ENCODE peak calls at places on chromosomes 7 and 10, in eight cellular contexts. One of them, this sample, is unnamed.

GRCh38 chr7:142939226-142939910 is at the start of gene LLCFC1:
- DNase-seq in astrocyte of the spinal cord: no peak
- DNase-seq in activated T-cell treated with anti-CD3 and anti-CD28 coated beads, Interleukin-2, amount 50 U/mL, for 4 hours: no peak
- DNase-seq in GM23248: no peak
- DNase-seq in HTR-8/SVneo: peak
- DNase-seq in GM04504: no peak
- DNase-seq in head of caudate nucleus: no peak
- DNase-seq in activated T-helper 1 cell treated with anti-CD3 and anti-CD28 coated beads, Interleukin-2, amount 50 U/mL, for 16 hours: no peak
- DNase-seq in this sample: no peak

GRCh38 chr10:45488365-45488764 is 114.3 kb downstream of the ALOX5 start:
- DNase-seq in GM23248: no peak
- DNase-seq in astrocyte of the spinal cord: no peak
- DNase-seq in activated T-helper 1 cell treated with anti-CD3 and anti-CD28 coated beads, Interleukin-2, amount 50 U/mL, for 16 hours: no peak
- DNase-seq in HTR-8/SVneo: no peak
- DNase-seq in GM04504: no peak
- DNase-seq in activated T-cell treated with anti-CD3 and anti-CD28 coated beads, Interleukin-2, amount 50 U/mL, for 4 hours: no peak
- DNase-seq in head of caudate nucleus: no peak
- DNase-seq in this sample: no peak

GRCh38 chr10:90849956-90850749 is 7.7 kb downstream of the HTR7 start:
- DNase-seq in GM04504: no peak
- DNase-seq in activated T-cell treated with anti-CD3 and anti-CD28 coated beads, Interleukin-2, amount 50 U/mL, for 4 hours: no peak
- DNase-seq in head of caudate nucleus: no peak
- DNase-seq in astrocyte of the spinal cord: peak
- DNase-seq in HTR-8/SVneo: no peak
- DNase-seq in GM23248: peak
- DNase-seq in activated T-helper 1 cell treated with anti-CD3 and anti-CD28 coated beads, Interleukin-2, amount 50 U/mL, for 16 hours: no peak
- DNase-seq in this sample: no peak

GRCh38 chr10:33157108-33157507 is 177.4 kb downstream of the NRP1 start:
- DNase-seq in GM04504: no peak
- DNase-seq in GM23248: peak
- DNase-seq in activated T-helper 1 cell treated with anti-CD3 and anti-CD28 coated beads, Interleukin-2, amount 50 U/mL, for 16 hours: no peak
- DNase-seq in astrocyte of the spinal cord: peak
- DNase-seq in activated T-cell treated with anti-CD3 and anti-CD28 coated beads, Interleukin-2, amount 50 U/mL, for 4 hours: no peak
- DNase-seq in head of caudate nucleus: no peak
- DNase-seq in HTR-8/SVneo: no peak
- DNase-seq in this sample: peak

GRCh38 chr10:128007017-128007416 is 100.1 kb downstream of the PTPRE start:
- DNase-seq in GM04504: no peak
- DNase-seq in activated T-cell treated with anti-CD3 and anti-CD28 coated beads, Interleukin-2, amount 50 U/mL, for 4 hours: no peak
- DNase-seq in GM23248: no peak
- DNase-seq in astrocyte of the spinal cord: no peak
- DNase-seq in activated T-helper 1 cell treated with anti-CD3 and anti-CD28 coated beads, Interleukin-2, amount 50 U/mL, for 16 hours: no peak
- DNase-seq in head of caudate nucleus: no peak
- DNase-seq in HTR-8/SVneo: no peak
- DNase-seq in this sample: no peak

GRCh38 chr10:5446390-5446926 is 34.1 kb downstream of the NET1 start:
- DNase-seq in activated T-cell treated with anti-CD3 and anti-CD28 coated beads, Interleukin-2, amount 50 U/mL, for 4 hours: peak
- DNase-seq in activated T-helper 1 cell treated with anti-CD3 and anti-CD28 coated beads, Interleukin-2, amount 50 U/mL, for 16 hours: peak
- DNase-seq in HTR-8/SVneo: peak
- DNase-seq in GM23248: peak
- DNase-seq in astrocyte of the spinal cord: peak
- DNase-seq in GM04504: peak
- DNase-seq in head of caudate nucleus: peak
- DNase-seq in this sample: peak

GRCh38 chr10:131027256-131027655 is 284.3 kb downstream of the TCERG1L start:
- DNase-seq in GM04504: no peak
- DNase-seq in astrocyte of the spinal cord: no peak
- DNase-seq in activated T-helper 1 cell treated with anti-CD3 and anti-CD28 coated beads, Interleukin-2, amount 50 U/mL, for 16 hours: no peak
- DNase-seq in HTR-8/SVneo: no peak
- DNase-seq in GM23248: no peak
- DNase-seq in head of caudate nucleus: no peak
- DNase-seq in activated T-cell treated with anti-CD3 and anti-CD28 coated beads, Interleukin-2, amount 50 U/mL, for 4 hours: no peak
- DNase-seq in this sample: no peak

GRCh38 chr10:10510179-10510578 is 507.5 kb upstream of the CELF2 start:
- DNase-seq in GM04504: no peak
- DNase-seq in astrocyte of the spinal cord: no peak
- DNase-seq in activated T-cell treated with anti-CD3 and anti-CD28 coated beads, Interleukin-2, amount 50 U/mL, for 4 hours: no peak
- DNase-seq in activated T-helper 1 cell treated with anti-CD3 and anti-CD28 coated beads, Interleukin-2, amount 50 U/mL, for 16 hours: no peak
- DNase-seq in head of caudate nucleus: no peak
- DNase-seq in HTR-8/SVneo: no peak
- DNase-seq in GM23248: no peak
- DNase-seq in this sample: no peak

GRCh38 chr7:128057909-128058308 is 26.7 kb upstream of the LRRC4 start:
- DNase-seq in GM04504: no peak
- DNase-seq in GM23248: no peak
- DNase-seq in head of caudate nucleus: no peak
- DNase-seq in activated T-cell treated with anti-CD3 and anti-CD28 coated beads, Interleukin-2, amount 50 U/mL, for 4 hours: no peak
- DNase-seq in activated T-helper 1 cell treated with anti-CD3 and anti-CD28 coated beads, Interleukin-2, amount 50 U/mL, for 16 hours: no peak
- DNase-seq in astrocyte of the spinal cord: no peak
- DNase-seq in HTR-8/SVneo: no peak
- DNase-seq in this sample: no peak

GRCh38 chr7:135537905-135538304 is 19.8 kb upstream of the NUP205 start:
- DNase-seq in GM04504: no peak
- DNase-seq in activated T-helper 1 cell treated with anti-CD3 and anti-CD28 coated beads, Interleukin-2, amount 50 U/mL, for 16 hours: no peak
- DNase-seq in astrocyte of the spinal cord: no peak
- DNase-seq in activated T-cell treated with anti-CD3 and anti-CD28 coated beads, Interleukin-2, amount 50 U/mL, for 4 hours: no peak
- DNase-seq in HTR-8/SVneo: no peak
- DNase-seq in GM23248: no peak
- DNase-seq in head of caudate nucleus: no peak
- DNase-seq in this sample: no peak

GRCh38 chr7:151128716-151129115 is 38.8 kb downstream of the GBX1 start:
- DNase-seq in head of caudate nucleus: no peak
- DNase-seq in activated T-helper 1 cell treated with anti-CD3 and anti-CD28 coated beads, Interleukin-2, amount 50 U/mL, for 16 hours: no peak
- DNase-seq in activated T-cell treated with anti-CD3 and anti-CD28 coated beads, Interleukin-2, amount 50 U/mL, for 4 hours: no peak
- DNase-seq in HTR-8/SVneo: no peak
- DNase-seq in astrocyte of the spinal cord: no peak
- DNase-seq in GM04504: no peak
- DNase-seq in GM23248: no peak
- DNase-seq in this sample: no peak

GRCh38 chr10:126205482-126206210 is 182.6 kb downstream of the ADAM12 start:
- DNase-seq in activated T-helper 1 cell treated with anti-CD3 and anti-CD28 coated beads, Interleukin-2, amount 50 U/mL, for 16 hours: no peak
- DNase-seq in HTR-8/SVneo: no peak
- DNase-seq in GM04504: no peak
- DNase-seq in head of caudate nucleus: no peak
- DNase-seq in GM23248: no peak
- DNase-seq in astrocyte of the spinal cord: no peak
- DNase-seq in activated T-cell treated with anti-CD3 and anti-CD28 coated beads, Interleukin-2, amount 50 U/mL, for 4 hours: no peak
- DNase-seq in this sample: no peak

GRCh38 chr7:105875505-105875904 is 894 bp downstream of the ATXN7L1 start:
- DNase-seq in head of caudate nucleus: no peak
- DNase-seq in activated T-cell treated with anti-CD3 and anti-CD28 coated beads, Interleukin-2, amount 50 U/mL, for 4 hours: no peak
- DNase-seq in activated T-helper 1 cell treated with anti-CD3 and anti-CD28 coated beads, Interleukin-2, amount 50 U/mL, for 16 hours: no peak
- DNase-seq in astrocyte of the spinal cord: no peak
- DNase-seq in GM23248: peak
- DNase-seq in GM04504: no peak
- DNase-seq in HTR-8/SVneo: no peak
- DNase-seq in this sample: peak

This sample was measured in AG20443.